ENCODE peak calls at places on chromosomes 4 and X, in eight cellular contexts. Z is transverse colon, A is dorsolateral prefrontal cortex, U is GM12865, J is astrocyte of the spinal cord, D is GM06990, G is neural progenitor cell, E is spleen. I is an unnamed sample.
A peak's percentile ranks its signal among the peaks of the same experiment; 100 is the strongest.

GRCh38 chr4:8263397-8263796 is 6.2 kb upstream of the HTRA3 start:
- DNase-seq in Z (no peak), A (no peak), U (no peak), J (no peak), D (no peak), G (no peak), E (no peak), I (no peak)

GRCh38 chr4:21507439-21507838 is 441.1 kb downstream of the KCNIP4 start:
- DNase-seq in Z (no peak), A (no peak), U (peak; percentile 5), J (peak; percentile 41), D (no peak), G (peak; percentile 10), E (no peak), I (no peak)

GRCh38 chr4:154329939-154330338 is 161.7 kb downstream of the DCHS2 start:
- DNase-seq in Z (peak; percentile 18), A (no peak), U (no peak), J (no peak), D (no peak), G (no peak), E (no peak), I (no peak)

GRCh38 chr4:109665783-109666455 is 37.3 kb downstream of the CASP6 start:
- DNase-seq in Z (no peak), A (no peak), U (no peak), J (no peak), D (no peak), G (no peak), E (no peak), I (no peak)

GRCh38 chrX:20322887-20323286 is 56.2 kb upstream of the RPS6KA3 start:
- DNase-seq in Z (no peak), A (no peak), U (no peak), J (no peak), D (no peak), G (no peak), E (no peak), I (no peak)

GRCh38 chr4:156620786-156621185 is 350.8 kb downstream of the PDGFC start:
- DNase-seq in Z (no peak), A (no peak), U (no peak), J (no peak), D (no peak), G (no peak), E (no peak), I (no peak)

GRCh38 chr4:40576651-40577480 is 52.8 kb downstream of the RBM47 start:
- DNase-seq in Z (peak; percentile 82), A (peak; percentile 39), U (peak; percentile 85), J (peak; percentile 82), D (peak; percentile 75), G (peak; percentile 36), E (peak; percentile 86), I (peak; percentile 99)

GRCh38 chrX:46757593-46757992 is 1.3 kb downstream of the SLC9A7 start:
- DNase-seq in Z (no peak), A (no peak), U (peak; percentile 10), J (peak; percentile 33), D (no peak), G (no peak), E (no peak), I (no peak)

GRCh38 chr4:178414881-178415446 is 972.7 kb upstream of the AGA start:
- DNase-seq in Z (no peak), A (no peak), U (no peak), J (no peak), D (no peak), G (no peak), E (no peak), I (no peak)

GRCh38 chr4:89023140-89023539 is 33.8 kb downstream of the FAM13A start:
- DNase-seq in Z (no peak), A (no peak), U (no peak), J (no peak), D (no peak), G (no peak), E (no peak), I (no peak)

GRCh38 chrX:24987731-24988130 is 28.0 kb downstream of the ARX start:
- DNase-seq in Z (no peak), A (no peak), U (no peak), J (no peak), D (no peak), G (no peak), E (no peak), I (no peak)

GRCh38 chrX:16444353-16444752 is 205.6 kb upstream of the S100G start:
- DNase-seq in Z (no peak), A (no peak), U (no peak), J (peak; percentile 78), D (no peak), G (no peak), E (no peak), I (no peak)

GRCh38 chrX:11100281-11101035 is 10.7 kb upstream of the HCCS start:
- DNase-seq in Z (peak; percentile 20), A (no peak), U (no peak), J (peak; percentile 64), D (no peak), G (peak; percentile 59), E (no peak), I (peak; percentile 32)

GRCh38 chrX:24482823-24483410 is 17.8 kb downstream of the PDK3 start:
- DNase-seq in Z (no peak), A (no peak), U (no peak), J (no peak), D (no peak), G (no peak), E (no peak), I (peak; percentile 34)

GRCh38 chr4:40238700-40239548 is 42.1 kb downstream of the RHOH start:
- DNase-seq in Z (peak; percentile 22), A (no peak), U (peak; percentile 85), J (no peak), D (no peak), G (no peak), E (peak; percentile 84), I (no peak)

GRCh38 chr4:12488672-12489071 is 995.5 kb downstream of the RAB28 start:
- DNase-seq in Z (no peak), A (no peak), U (no peak), J (no peak), D (no peak), G (no peak), E (no peak), I (no peak)

DNA sequence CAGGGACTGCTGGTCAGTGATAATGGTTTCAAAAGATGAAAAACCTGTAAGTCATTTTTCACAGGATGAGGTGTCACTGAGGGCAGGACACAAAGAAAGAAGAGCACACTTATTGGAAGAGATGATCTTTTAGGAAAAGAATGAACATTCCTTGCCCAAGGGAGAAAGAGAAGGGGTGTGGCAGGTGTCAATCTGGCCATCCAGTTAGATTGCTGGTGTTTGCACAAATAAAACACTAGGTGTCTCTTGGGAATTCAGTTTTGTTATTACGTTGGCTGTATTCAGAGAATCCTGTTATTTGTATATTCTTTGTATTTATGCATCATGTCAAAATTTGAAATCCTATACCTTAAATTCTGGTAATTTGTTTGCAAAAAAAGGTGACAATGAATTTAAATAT is 244.4 kb downstream of the GPAT3 start:
- DNase-seq in Z (no peak), A (no peak), U (no peak), J (no peak), D (no peak), G (no peak), E (no peak), I (no peak)
- TF ChIP-seq CTCF in Z (no peak), A (no peak), U (no peak), J (no peak), D (no peak), G (peak; percentile 8), E (no peak), I (no peak)

GRCh38 chr4:81467672-81467964 is 4.1 kb downstream of the RASGEF1B start:
- DNase-seq in Z (no peak), A (no peak), U (no peak), J (no peak), D (no peak), G (no peak), E (no peak), I (no peak)

GRCh38 chr4:81470456-81471327 is 1.0 kb downstream of the RASGEF1B start:
- DNase-seq in Z (peak; percentile 64), A (peak; percentile 47), U (no peak), J (no peak), D (peak; percentile 14), G (peak; percentile 54), E (peak; percentile 87), I (no peak)

GRCh38 chr4:81468685-81469084 is 3.0 kb downstream of the RASGEF1B start:
- DNase-seq in Z (no peak), A (no peak), U (no peak), J (no peak), D (no peak), G (no peak), E (no peak), I (no peak)

GRCh38 chr4:81471361-81472248 is at the start of gene RASGEF1B:
- DNase-seq in Z (peak; percentile 94), A (peak; percentile 92), U (peak; percentile 83), J (peak; percentile 56), D (peak; percentile 90), G (peak; percentile 81), E (peak; percentile 98), I (peak; percentile 53)

DNA sequence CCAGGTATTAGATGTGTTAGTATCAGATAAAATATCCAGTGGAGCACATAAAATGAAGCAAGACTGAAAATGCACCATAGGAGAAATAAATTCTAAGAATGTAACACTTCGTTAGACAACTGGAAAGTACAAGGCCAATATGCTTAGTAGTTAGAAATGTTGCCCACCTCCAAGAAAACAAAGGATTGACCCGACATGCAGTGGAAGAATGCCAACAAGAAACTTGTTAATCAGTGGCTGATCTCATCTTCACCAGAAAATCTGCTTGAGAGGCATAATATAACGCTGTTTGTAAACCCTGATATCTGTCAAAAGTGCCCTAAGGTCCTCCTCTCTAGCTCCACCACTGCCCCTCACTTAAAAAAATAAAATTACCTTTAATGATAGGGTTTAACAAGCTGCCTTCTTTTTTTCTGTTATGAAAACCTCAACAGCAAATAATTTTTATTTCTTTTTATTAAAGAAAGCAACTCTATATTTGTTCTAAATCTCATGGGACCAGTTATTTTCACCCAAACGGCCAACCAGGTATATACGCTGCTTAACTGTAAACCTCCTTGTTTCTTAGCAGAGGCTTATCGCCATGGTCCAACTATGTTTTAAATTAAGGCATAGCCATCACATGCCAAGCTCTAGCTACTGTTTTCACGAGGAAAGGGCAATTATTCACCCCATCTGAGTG is 1.8 kb downstream of the RASGEF1B start:
- DNase-seq in Z (no peak), A (no peak), U (no peak), J (no peak), D (no peak), G (no peak), E (no peak), I (no peak)
- H3K4me3 ChIP-seq in Z (peak overlapping the region; percentile 75), A (peak overlapping the region; percentile 92), U (no peak overlapping the region), J (no peak overlapping the region), D (no peak overlapping the region), G (peak overlapping the region; percentile 85), E (peak overlapping the region; percentile 92), I (peak overlapping the region; percentile 68)

DNA sequence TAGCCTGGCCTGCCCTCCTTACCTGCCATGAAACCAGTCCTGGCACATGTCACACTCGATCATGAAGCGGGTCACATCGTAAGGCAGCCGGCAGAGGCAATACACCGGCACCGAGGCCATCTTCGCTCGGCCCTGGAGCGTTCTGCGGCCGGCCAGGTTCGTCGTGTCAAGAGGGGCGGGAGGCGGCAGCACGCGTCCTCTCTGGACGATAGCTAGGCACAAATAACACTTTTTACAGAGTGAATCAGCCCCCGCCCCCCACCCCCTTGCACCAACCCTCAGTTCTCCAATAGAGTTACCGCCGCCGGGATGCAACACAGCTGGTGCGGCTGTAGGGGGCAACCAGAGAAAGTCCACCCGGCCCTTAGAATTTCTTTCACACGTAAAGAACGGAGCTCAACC is 1.7 kb downstream of the PHF8 start:
- DNase-seq in Z (peak; percentile 33), A (no peak), U (peak; percentile 62), J (peak; percentile 71), D (peak; percentile 50), G (peak; percentile 81), E (peak; percentile 82), I (no peak)
- TF ChIP-seq CTCF in Z (peak; percentile 8), A (no peak), U (no peak), J (peak; percentile 41), D (peak; percentile 33), G (peak; percentile 38), E (no peak), I (peak; percentile 42)

GRCh38 chr4:121156822-121157769 is 7.0 kb downstream of the TNIP3 start:
- DNase-seq in Z (peak; percentile 39), A (no peak), U (no peak), J (no peak), D (peak; percentile 10), G (peak; percentile 77), E (peak; percentile 81), I (no peak)
- H3K4me3 ChIP-seq in Z (peak overlapping the region; percentile 36), A (peak overlapping the region; percentile 51), U (no peak overlapping the region), J (peak overlapping the region; percentile 47), D (no peak overlapping the region), G (peak overlapping the region; percentile 71), E (peak overlapping the region; percentile 48), I (peak overlapping the region; percentile 48)

I was measured in kidney epithelial cell.